ENCODE peak calls at places on chromosome 15, in six cellular contexts. I, F, H, K, R and Y are unnamed samples.

GRCh38 chr15:57923750-57924149 is 141.8 kb downstream of the ALDH1A2 start:
- DNase-seq in H (no peak), K (no peak), F (no peak), I (no peak), R (no peak), Y (no peak)

GRCh38 chr15:68786753-68787152 is 33.9 kb downstream of the ANP32A start:
- DNase-seq in F (no peak), H (no peak), I (no peak), R (no peak), K (no peak), Y (no peak)

GRCh38 chr15:26191216-26191615 is 328.1 kb upstream of the ATP10A start:
- DNase-seq in R (no peak), H (no peak), K (no peak), F (no peak), I (no peak), Y (no peak)

GRCh38 chr15:88257311-88257901 is 867 bp upstream of the NTRK3 start:
- DNase-seq in I (no peak), H (no peak), F (no peak), K (no peak), R (no peak), Y (no peak)

GRCh38 chr15:40122239-40122638 is 13.6 kb upstream of the BMF start:
- DNase-seq in R (no peak), F (no peak), K (no peak), H (no peak), I (no peak), Y (no peak)

GRCh38 chr15:71792521-71792920 is 17.8 kb upstream of the NR2E3 start:
- DNase-seq in R (no peak), F (no peak), K (no peak), H (no peak), I (no peak), Y (no peak)

GRCh38 chr15:45919806-45920205 is 285.0 kb downstream of the SQOR start:
- DNase-seq in K (no peak), H (no peak), R (no peak), F (no peak), I (peak), Y (no peak)

GRCh38 chr15:66763186-66764066 is 61.4 kb downstream of the SMAD6 start:
- DNase-seq in I (no peak), K (no peak), F (no peak), H (no peak), R (no peak), Y (no peak)

GRCh38 chr15:60584355-60585023 is 105.5 kb upstream of the ICE2 start:
- DNase-seq in R (no peak), I (no peak), F (no peak), K (no peak), H (no peak), Y (no peak)

GRCh38 chr15:94240486-94240885 is 9.1 kb downstream of the MCTP2 start:
- DNase-seq in K (no peak), I (no peak), H (no peak), R (no peak), F (no peak), Y (no peak)

GRCh38 chr15:38085931-38086562 is 151.6 kb downstream of the TMCO5A start:
- DNase-seq in R (no peak), F (no peak), H (no peak), I (no peak), K (peak), Y (no peak)

GRCh38 chr15:71701808-71702207 is 108.5 kb upstream of the NR2E3 start:
- DNase-seq in F (no peak), I (no peak), H (no peak), K (no peak), R (no peak), Y (no peak)

GRCh38 chr15:83565553-83566159 is 88.3 kb upstream of the ADAMTSL3 start:
- DNase-seq in F (no peak), K (no peak), H (no peak), R (peak), I (peak), Y (no peak)
- TF ChIP-seq TAF1 in F (no peak), K (no peak), H (no peak), R (no peak), I (no peak), Y (no peak)

DNA sequence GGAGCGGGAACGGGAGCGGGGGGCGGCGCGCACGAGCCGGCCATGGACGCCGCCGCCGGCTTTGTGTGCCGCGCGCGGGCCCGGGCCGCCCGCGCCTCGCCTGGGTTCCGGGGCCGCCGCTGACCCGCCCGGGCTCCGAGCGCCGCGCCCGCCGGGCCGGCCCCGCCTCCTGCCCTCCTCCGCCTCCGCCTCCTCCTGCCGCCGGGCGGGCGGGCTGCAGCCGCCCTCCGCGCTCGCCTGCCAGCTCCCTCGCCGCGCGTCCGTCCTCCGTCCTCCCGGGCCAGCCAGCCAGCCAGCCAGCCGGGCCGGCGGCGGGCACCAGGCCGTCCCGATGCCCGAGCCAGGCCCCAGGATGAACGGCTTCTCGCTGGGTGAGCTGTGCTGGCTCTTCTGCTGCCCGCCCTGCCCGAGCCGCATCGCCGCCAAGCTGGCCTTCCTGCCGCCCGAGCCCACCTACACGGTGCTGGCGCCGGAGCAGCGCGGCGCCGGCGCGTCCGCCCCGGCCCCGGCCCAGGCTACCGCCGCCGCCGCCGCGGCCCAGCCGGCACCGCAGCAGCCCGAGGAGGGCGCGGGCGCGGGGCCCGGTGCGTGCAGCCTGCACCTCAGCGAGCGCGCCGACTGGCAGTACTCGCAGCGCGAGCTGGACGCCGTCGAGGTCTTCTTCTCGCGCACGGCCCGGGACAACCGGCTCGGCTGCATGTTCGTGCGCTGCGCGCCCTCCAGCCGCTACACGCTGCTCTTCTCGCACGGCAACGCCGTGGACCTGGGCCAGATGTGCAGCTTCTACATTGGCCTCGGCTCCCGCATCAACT is at the start of gene ABHD17C:
- DNase-seq in H (no peak), R (peak), K (no peak), F (peak), I (peak), Y (peak)
- TF ChIP-seq POLR2A in H (peak), R (no peak), K (no peak), F (no peak), I (no peak), Y (no peak)

GRCh38 chr15:78265752-78266224 is 1.4 kb downstream of the DNAJA4 start:
- DNase-seq in I (no peak), K (no peak), F (no peak), R (no peak), H (no peak), Y (no peak)
- TF ChIP-seq POLR2AphosphoS5 in I (no peak), K (no peak), F (no peak), R (no peak), H (no peak), Y (no peak)

GRCh38 chr15:65208656-65209055 is 2.6 kb downstream of the CILP start:
- DNase-seq in I (no peak), F (no peak), H (no peak), K (no peak), R (no peak), Y (no peak)

GRCh38 chr15:65207280-65207679 is 4.0 kb downstream of the CILP start:
- DNase-seq in I (no peak), F (no peak), K (no peak), H (no peak), R (no peak), Y (no peak)

GRCh38 chr15:65204931-65205655 is 6.2 kb downstream of the CILP start:
- DNase-seq in I (no peak), R (no peak), H (no peak), K (no peak), F (no peak), Y (no peak)

GRCh38 chr15:65204236-65204930 is 6.9 kb downstream of the CILP start:
- DNase-seq in R (no peak), I (no peak), K (no peak), H (no peak), F (no peak), Y (no peak)

DNA sequence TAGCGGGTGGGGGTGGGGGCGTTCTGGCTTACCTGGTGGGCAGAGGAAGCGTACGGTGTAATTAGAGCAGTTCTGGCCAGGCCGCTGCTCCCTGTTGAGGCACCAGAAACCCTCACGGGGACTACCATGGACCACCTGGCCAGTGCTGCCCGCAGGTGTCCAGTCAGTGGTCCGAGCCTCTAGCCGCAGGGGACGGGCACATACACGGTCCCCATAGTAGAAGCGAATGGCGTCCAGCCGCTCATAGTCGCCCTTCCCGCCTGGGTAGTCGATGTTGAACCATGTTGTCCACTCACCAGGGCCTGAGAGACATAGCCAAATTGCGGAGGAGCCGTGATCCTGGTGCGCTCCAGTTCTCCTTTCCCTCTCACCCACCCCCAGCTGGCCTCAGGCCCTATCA is 4.5 kb downstream of the CILP start:
- DNase-seq in R (no peak), F (no peak), H (no peak), K (no peak), I (no peak), Y (no peak)
- TF ChIP-seq TAF1 in R (no peak), F (no peak), H (no peak), K (no peak), I (no peak), Y (no peak)